ENCODE peak calls at places on chromosomes 11 and 22, in six cellular contexts. One of them, this sample, is unnamed.

GRCh38 chr11:32615422-32615821 is 31.8 kb downstream of the EIF3M start:
- DNase-seq in PC-9: no peak
- DNase-seq in NB4: no peak
- DNase-seq in left lung: no peak
- DNase-seq in H1: no peak
- DNase-seq in kidney epithelial cell: no peak
- DNase-seq in this sample: no peak

GRCh38 chr22:42078469-42079318 is 806 bp upstream of the SMDT1 start:
- DNase-seq in H1: no peak
- DNase-seq in NB4: no peak
- DNase-seq in left lung: no peak
- DNase-seq in PC-9: no peak
- DNase-seq in kidney epithelial cell: no peak
- DNase-seq in this sample: no peak

GRCh38 chr11:86978756-86979608 is 23.8 kb upstream of the FZD4 start:
- DNase-seq in NB4: peak
- DNase-seq in kidney epithelial cell: no peak
- DNase-seq in PC-9: no peak
- DNase-seq in left lung: no peak
- DNase-seq in H1: no peak
- DNase-seq in this sample: no peak

GRCh38 chr11:6604081-6604626 is 580 bp downstream of the ILK start:
- DNase-seq in kidney epithelial cell: no peak
- DNase-seq in left lung: no peak
- DNase-seq in NB4: peak
- DNase-seq in PC-9: peak
- DNase-seq in H1: no peak
- DNase-seq in this sample: no peak

GRCh38 chr22:29727248-29727551 is 7.4 kb downstream of the CABP7 start:
- DNase-seq in NB4: peak
- DNase-seq in PC-9: no peak
- DNase-seq in H1: peak
- DNase-seq in left lung: no peak
- DNase-seq in kidney epithelial cell: no peak
- DNase-seq in this sample: peak

GRCh38 chr11:104772806-104773241 is 125.4 kb downstream of the CASP12 start:
- DNase-seq in H1: no peak
- DNase-seq in left lung: no peak
- DNase-seq in NB4: no peak
- DNase-seq in PC-9: no peak
- DNase-seq in kidney epithelial cell: peak
- DNase-seq in this sample: no peak

GRCh38 chr22:50483977-50484853 is 2.4 kb upstream of the MIOX start:
- DNase-seq in H1: no peak
- DNase-seq in NB4: no peak
- DNase-seq in kidney epithelial cell: no peak
- DNase-seq in left lung: peak
- DNase-seq in PC-9: no peak
- DNase-seq in this sample: no peak

GRCh38 chr11:8203980-8204379 is 35.2 kb upstream of the RIC3 start:
- DNase-seq in left lung: no peak
- DNase-seq in kidney epithelial cell: no peak
- DNase-seq in NB4: no peak
- DNase-seq in H1: peak
- DNase-seq in PC-9: no peak
- DNase-seq in this sample: no peak

GRCh38 chr11:106625566-106625965 is 392.7 kb downstream of the GUCY1A2 start:
- DNase-seq in PC-9: no peak
- DNase-seq in kidney epithelial cell: no peak
- DNase-seq in H1: no peak
- DNase-seq in NB4: no peak
- DNase-seq in left lung: no peak
- DNase-seq in this sample: no peak

DNA sequence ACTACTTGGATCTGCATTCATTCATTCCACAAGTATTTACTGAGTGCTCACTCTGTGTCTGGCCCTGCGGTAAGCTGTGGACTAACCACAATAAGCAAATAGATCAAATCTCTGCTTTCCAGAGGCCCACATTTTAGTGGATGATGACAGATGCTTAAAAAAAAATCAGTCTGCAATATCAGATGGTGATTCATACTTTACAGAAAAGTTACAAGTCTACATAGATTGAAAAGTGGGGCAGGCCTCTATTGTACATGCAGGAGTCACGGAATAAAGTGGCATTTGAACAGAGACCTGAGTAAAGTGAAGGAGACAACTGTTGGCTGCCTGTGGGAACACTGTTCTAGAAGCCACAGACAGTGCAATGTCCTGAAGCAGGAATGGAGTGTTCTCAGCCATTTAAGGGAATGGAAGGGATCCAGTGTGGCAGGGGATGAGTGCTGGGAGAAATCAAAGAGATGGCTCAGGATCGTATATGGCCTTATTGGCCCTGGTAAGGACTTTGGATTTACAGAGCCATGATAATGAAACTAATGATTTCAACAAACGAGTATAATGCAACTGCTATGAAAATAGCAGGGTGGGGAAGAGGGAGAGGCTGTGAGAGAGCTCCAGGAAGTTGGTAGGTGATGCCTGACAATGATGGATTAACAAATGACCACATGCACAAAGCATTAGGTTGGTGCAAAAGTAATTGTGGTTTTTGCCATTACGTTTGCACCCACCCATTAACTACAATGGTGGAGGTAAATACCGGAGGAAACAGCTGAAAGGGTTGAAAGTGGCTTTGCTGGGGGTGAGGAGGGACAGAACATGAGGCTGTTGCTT is 31.1 kb downstream of the TMEM45B start:
- DNase-seq in kidney epithelial cell: peak
- DNase-seq in NB4: no peak
- DNase-seq in left lung: no peak
- DNase-seq in H1: no peak
- DNase-seq in PC-9: peak
- DNase-seq in this sample: no peak
- H3K4me3 ChIP-seq in kidney epithelial cell: no peak
- H3K4me3 ChIP-seq in NB4: no peak
- H3K4me3 ChIP-seq in left lung: no peak
- H3K4me3 ChIP-seq in H1: no peak
- H3K4me3 ChIP-seq in PC-9: peak
- H3K4me3 ChIP-seq in this sample: no peak

GRCh38 chr11:47177846-47178245 is 1.2 kb upstream of the ARFGAP2 start:
- DNase-seq in left lung: no peak
- DNase-seq in H1: no peak
- DNase-seq in PC-9: no peak
- DNase-seq in kidney epithelial cell: no peak
- DNase-seq in NB4: no peak
- DNase-seq in this sample: no peak
- H3K4me3 ChIP-seq in left lung: no peak
- H3K4me3 ChIP-seq in H1: peak
- H3K4me3 ChIP-seq in PC-9: no peak
- H3K4me3 ChIP-seq in kidney epithelial cell: no peak
- H3K4me3 ChIP-seq in NB4: peak
- H3K4me3 ChIP-seq in this sample: no peak

GRCh38 chr11:118619444-118620205 is 12.2 kb downstream of the PHLDB1 start:
- DNase-seq in PC-9: peak
- DNase-seq in left lung: peak
- DNase-seq in kidney epithelial cell: peak
- DNase-seq in H1: no peak
- DNase-seq in NB4: peak
- DNase-seq in this sample: no peak

GRCh38 chr11:118621071-118621815 is 13.8 kb downstream of the PHLDB1 start:
- DNase-seq in kidney epithelial cell: no peak
- DNase-seq in H1: peak
- DNase-seq in NB4: peak
- DNase-seq in left lung: peak
- DNase-seq in PC-9: peak
- DNase-seq in this sample: peak

GRCh38 chr11:118620529-118621070 is 13.2 kb downstream of the PHLDB1 start:
- DNase-seq in PC-9: peak
- DNase-seq in H1: no peak
- DNase-seq in NB4: no peak
- DNase-seq in kidney epithelial cell: no peak
- DNase-seq in left lung: no peak
- DNase-seq in this sample: no peak

GRCh38 chr11:118618115-118618990 is 10.9 kb downstream of the PHLDB1 start:
- DNase-seq in NB4: no peak
- DNase-seq in kidney epithelial cell: no peak
- DNase-seq in left lung: peak
- DNase-seq in PC-9: no peak
- DNase-seq in H1: no peak
- DNase-seq in this sample: no peak

GRCh38 chr11:118618991-118619375 is 11.6 kb downstream of the PHLDB1 start:
- DNase-seq in left lung: no peak
- DNase-seq in NB4: no peak
- DNase-seq in H1: no peak
- DNase-seq in PC-9: no peak
- DNase-seq in kidney epithelial cell: no peak
- DNase-seq in this sample: no peak
- H3K4me3 ChIP-seq in left lung: no peak
- H3K4me3 ChIP-seq in NB4: no peak
- H3K4me3 ChIP-seq in H1: no peak
- H3K4me3 ChIP-seq in PC-9: no peak
- H3K4me3 ChIP-seq in kidney epithelial cell: no peak
- H3K4me3 ChIP-seq in this sample: no peak

GRCh38 chr22:19716041-19716828 is 1.9 kb downstream of the SEPTIN5 start:
- DNase-seq in PC-9: no peak
- DNase-seq in left lung: peak
- DNase-seq in H1: no peak
- DNase-seq in kidney epithelial cell: no peak
- DNase-seq in NB4: no peak
- DNase-seq in this sample: no peak
- H3K4me3 ChIP-seq in PC-9: no peak
- H3K4me3 ChIP-seq in left lung: no peak
- H3K4me3 ChIP-seq in H1: no peak
- H3K4me3 ChIP-seq in kidney epithelial cell: no peak
- H3K4me3 ChIP-seq in NB4: no peak
- H3K4me3 ChIP-seq in this sample: no peak

GRCh38 chr22:40714514-40714966 is 35.3 kb downstream of the MCHR1 start:
- DNase-seq in PC-9: peak
- DNase-seq in kidney epithelial cell: peak
- DNase-seq in H1: peak
- DNase-seq in left lung: no peak
- DNase-seq in NB4: no peak
- DNase-seq in this sample: no peak
- H3K4me3 ChIP-seq in PC-9: no peak
- H3K4me3 ChIP-seq in kidney epithelial cell: no peak
- H3K4me3 ChIP-seq in H1: no peak
- H3K4me3 ChIP-seq in left lung: no peak
- H3K4me3 ChIP-seq in NB4: no peak
- H3K4me3 ChIP-seq in this sample: no peak